ENCODE peak calls at places on chromosomes 7 and 10, in six cellular contexts. H is esophagus muscularis mucosa, X is suprapubic skin, S is K562, K is sigmoid colon, V is GM12892. Z is an unnamed sample.
A peak's percentile ranks its signal among the peaks of the same experiment; 100 is the strongest.

GRCh38 chr10:6401562-6402348 is 178.3 kb downstream of the PRKCQ start:
- DNase-seq in H (no peak), X (no peak), V (peak; percentile 39), K (peak; percentile 90), S (peak; percentile 72), Z (peak; percentile 56)

GRCh38 chr7:98872328-98872924 is 2.6 kb upstream of the TMEM130 start:
- DNase-seq in H (no peak), X (peak; percentile 6), V (no peak), K (peak; percentile 3), S (peak; percentile 45), Z (no peak)

GRCh38 chr10:119832956-119833355 is 39.7 kb downstream of the MCMBP start:
- DNase-seq in K (no peak), X (no peak), S (no peak), H (no peak), V (no peak), Z (no peak)

GRCh38 chr7:157791666-157792065 is 454.9 kb downstream of the DNAJB6 start:
- DNase-seq in V (no peak), S (no peak), H (no peak), X (no peak), K (no peak), Z (no peak)

GRCh38 chr10:61164458-61165160 is 220.6 kb upstream of the RHOBTB1 start:
- DNase-seq in V (no peak), S (no peak), X (no peak), K (no peak), H (no peak), Z (no peak)

GRCh38 chr7:143265017-143265693 is 1.9 kb downstream of the GSTK1 start:
- DNase-seq in K (no peak), V (no peak), X (no peak), S (no peak), H (no peak), Z (no peak)

GRCh38 chr7:123652406-123652805 is 3.3 kb upstream of the LMOD2 start:
- DNase-seq in X (no peak), S (no peak), K (no peak), H (no peak), V (no peak), Z (no peak)

GRCh38 chr7:8500286-8500685 is 66.9 kb downstream of the NXPH1 start:
- DNase-seq in H (no peak), X (no peak), V (no peak), S (no peak), K (no peak), Z (no peak)

GRCh38 chr10:76333801-76334200 is 902.4 kb downstream of the LRMDA start:
- DNase-seq in S (no peak), K (no peak), V (no peak), H (no peak), X (no peak), Z (no peak)

GRCh38 chr10:78255796-78256638 is 222.4 kb downstream of the RPS24 start:
- DNase-seq in S (peak; percentile 57), X (no peak), H (no peak), K (peak; percentile 84), V (no peak), Z (no peak)

GRCh38 chr10:131641898-131642297 is 258.9 kb upstream of the PPP2R2D start:
- DNase-seq in V (no peak), X (no peak), K (no peak), H (peak; percentile 87), S (no peak), Z (no peak)

GRCh38 chr7:107408349-107408748 is 61.5 kb upstream of the GPR22 start:
- DNase-seq in H (no peak), V (no peak), K (no peak), S (no peak), X (no peak), Z (no peak)

GRCh38 chr10:19480296-19480695 is 335.9 kb upstream of the PLXDC2 start:
- DNase-seq in V (no peak), S (no peak), H (no peak), K (no peak), X (no peak), Z (no peak)

GRCh38 chr7:29471444-29472138 is 92.0 kb upstream of the PRR15 start:
- DNase-seq in S (no peak), K (no peak), X (no peak), H (peak; percentile 60), V (no peak), Z (no peak)

GRCh38 chr7:10412426-10413019 is 561.1 kb upstream of the PHF14 start:
- DNase-seq in K (no peak), S (peak; percentile 33), V (no peak), X (no peak), H (no peak), Z (no peak)

GRCh38 chr10:130895172-130895571 is 416.3 kb downstream of the TCERG1L start:
- DNase-seq in H (no peak), X (no peak), K (no peak), V (no peak), S (no peak), Z (no peak)

DNA sequence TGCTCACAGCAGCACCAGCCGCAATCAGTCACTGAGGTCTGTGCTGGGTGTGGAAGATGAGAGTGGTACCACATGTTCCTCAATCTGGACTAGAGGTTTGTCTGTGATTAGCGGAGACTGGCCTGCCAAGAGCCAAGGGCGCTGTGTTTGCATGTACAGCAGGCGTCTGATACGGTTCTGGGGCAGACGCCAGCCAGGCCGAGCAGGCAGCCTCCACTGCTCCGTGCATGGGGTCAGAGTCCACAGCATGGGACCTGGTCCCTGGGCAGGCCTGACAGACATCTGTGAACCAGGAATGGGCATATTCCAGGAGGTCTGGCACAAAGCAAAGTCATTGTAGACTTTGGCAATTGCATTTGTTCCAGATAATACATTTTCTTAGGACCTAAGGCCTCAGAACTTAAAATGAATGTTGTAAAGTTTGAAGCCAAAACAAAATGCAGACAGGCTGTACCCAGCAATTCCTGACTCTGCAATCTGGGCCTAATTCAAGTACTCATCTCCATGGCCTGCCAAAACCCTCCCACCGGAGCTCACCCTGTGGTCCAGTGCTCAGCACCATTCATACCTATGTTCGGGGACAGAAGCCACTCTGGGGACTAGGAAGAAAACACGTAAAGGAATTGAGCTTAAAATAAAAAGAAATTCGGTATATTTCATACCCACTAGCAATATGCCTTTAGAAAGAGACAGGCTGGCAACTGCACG is 50.0 kb upstream of the FAM20C start:
- DNase-seq in X (peak; percentile 84), V (no peak), K (peak; percentile 80), S (no peak), H (no peak), Z (no peak)
- TF ChIP-seq POLR2A in X (no peak), V (no peak), K (no peak), S (no peak), H (no peak), Z (no peak)

DNA sequence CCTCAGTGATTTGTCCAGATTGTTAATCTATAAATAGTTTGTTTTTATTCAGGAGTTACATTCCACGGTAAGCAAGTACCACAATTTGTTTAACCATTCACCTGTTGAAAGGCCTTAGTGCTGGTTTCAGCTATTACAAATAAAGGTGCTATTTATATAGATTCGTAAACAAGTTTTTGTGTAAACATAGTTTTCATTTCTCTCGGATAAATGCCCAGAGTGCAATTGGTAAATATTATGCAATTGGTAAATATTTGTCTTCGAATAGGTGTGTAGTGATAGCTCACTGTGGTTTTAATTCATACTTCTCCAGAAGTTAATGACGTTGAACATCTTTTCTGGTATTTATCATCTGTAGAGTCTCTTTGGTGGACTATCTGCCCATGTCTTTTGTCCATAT is 76.4 kb upstream of the RSU1 start:
- DNase-seq in H (no peak), S (no peak), V (no peak), X (no peak), K (no peak), Z (no peak)
- TF ChIP-seq POLR2AphosphoS5 in H (no peak), S (no peak), V (no peak), X (no peak), K (no peak), Z (no peak)

GRCh38 chr7:67301667-67302066 is 305.0 kb downstream of the TYW1 start:
- DNase-seq in K (no peak), S (no peak), X (no peak), H (no peak), V (no peak), Z (no peak)

DNA sequence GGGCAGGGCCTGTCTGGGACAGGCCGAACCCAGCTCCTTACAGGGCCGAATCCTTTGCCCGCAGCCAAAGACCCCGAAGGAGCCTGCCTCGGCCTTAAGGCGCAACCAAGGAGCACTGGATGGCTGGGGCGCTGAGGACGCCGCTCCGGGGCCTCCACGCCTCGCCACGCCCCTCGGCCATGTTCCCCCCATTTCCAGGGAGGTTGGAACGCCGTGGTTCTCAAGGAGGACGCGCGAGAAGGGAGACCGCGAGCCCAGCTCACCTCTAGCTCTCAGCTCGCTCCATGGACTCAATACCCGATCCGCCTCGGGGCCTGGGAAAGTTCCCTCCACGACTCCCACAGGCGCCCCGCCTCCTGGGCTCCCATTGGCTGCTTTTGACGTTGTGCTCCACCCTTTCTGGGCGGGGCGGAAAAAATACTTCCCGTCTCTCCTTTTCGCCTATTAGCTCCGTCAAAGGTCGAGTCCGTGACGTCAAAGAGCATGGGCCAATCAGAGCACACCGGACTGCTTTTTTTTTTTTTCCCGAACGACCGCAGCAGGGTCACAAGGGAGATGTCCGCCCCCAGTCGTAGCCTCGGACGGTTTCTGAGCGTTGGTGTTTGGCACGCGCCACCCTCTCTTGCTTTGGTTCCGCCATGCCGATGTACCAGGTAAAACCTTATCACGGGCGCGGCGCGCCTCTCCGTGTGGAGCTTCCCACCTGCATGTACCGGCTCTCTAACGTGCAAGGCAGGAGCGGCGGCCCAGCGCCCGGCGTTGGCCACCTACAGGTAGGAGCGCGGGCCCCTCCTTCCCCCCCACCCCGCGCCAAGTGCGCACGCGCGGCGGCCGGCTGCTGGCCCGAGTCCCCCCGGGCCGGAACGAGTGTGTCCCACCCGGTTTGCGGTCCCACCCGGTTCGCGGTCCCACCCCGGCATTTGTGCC is 305.7 kb downstream of the TYW1 start:
- DNase-seq in S (peak; percentile 99), H (peak; percentile 100), V (peak; percentile 94), X (peak; percentile 99), K (peak; percentile 100), Z (peak; percentile 90)
- TF ChIP-seq POLR2A in S (peak; percentile 99), H (peak; percentile 45), V (peak; percentile 94), X (no peak), K (peak; percentile 26), Z (peak; percentile 92)

DNA sequence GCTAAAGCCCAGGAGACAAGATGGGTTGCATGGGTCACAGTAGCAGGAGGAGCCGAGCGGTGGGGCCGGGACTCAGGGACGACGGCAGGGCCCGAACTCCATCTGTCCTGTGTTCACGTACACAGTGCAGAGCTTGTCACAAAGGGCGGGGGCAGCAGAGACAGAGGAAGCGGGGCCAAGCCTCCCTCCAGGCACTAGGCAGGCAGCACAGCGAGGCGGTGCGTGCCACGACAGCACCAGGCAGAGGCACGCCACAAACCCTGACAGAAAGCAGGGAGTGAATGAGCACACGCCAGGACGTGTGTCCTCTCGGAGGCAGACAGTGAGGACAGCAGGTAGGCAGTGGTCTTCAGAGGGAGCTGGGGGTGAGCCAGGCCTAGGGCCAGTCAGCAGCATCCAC is 177.8 kb downstream of the MAD1L1 start:
- DNase-seq in V (no peak), X (no peak), H (no peak), S (no peak), K (no peak), Z (no peak)
- TF ChIP-seq POLR2AphosphoS5 in V (no peak), X (no peak), H (no peak), S (no peak), K (no peak), Z (no peak)